ENCODE peak calls at places on chromosomes 13 and 19, in five cellular contexts. One of them, this sample, is unnamed.

GRCh38 chr19:56942749-56943148 is 102.2 kb upstream of the PEG3 start:
- DNase-seq in HCT116: no peak
- DNase-seq in GM23248: peak; percentile 2
- DNase-seq in fibroblast of lung: no peak
- DNase-seq in HepG2: no peak
- DNase-seq in this sample: peak; percentile 61

GRCh38 chr13:105655046-105655445 is 880.4 kb downstream of the EFNB2 start:
- DNase-seq in GM23248: no peak
- DNase-seq in HepG2: no peak
- DNase-seq in fibroblast of lung: peak; percentile 83
- DNase-seq in HCT116: no peak
- DNase-seq in this sample: no peak

GRCh38 chr13:48891586-48891985 is 84.1 kb upstream of the FNDC3A start:
- DNase-seq in HepG2: peak; percentile 20
- DNase-seq in GM23248: peak; percentile 68
- DNase-seq in HCT116: peak; percentile 48
- DNase-seq in fibroblast of lung: peak; percentile 62
- DNase-seq in this sample: peak; percentile 17

GRCh38 chr19:31598730-31599238 is 249.5 kb upstream of the TSHZ3 start:
- DNase-seq in HepG2: no peak
- DNase-seq in fibroblast of lung: no peak
- DNase-seq in HCT116: no peak
- DNase-seq in GM23248: no peak
- DNase-seq in this sample: no peak

GRCh38 chr19:28823338-28823961 is 389.5 kb downstream of the UQCRFS1 start:
- DNase-seq in fibroblast of lung: no peak
- DNase-seq in HCT116: no peak
- DNase-seq in HepG2: no peak
- DNase-seq in GM23248: no peak
- DNase-seq in this sample: no peak

GRCh38 chr13:35785563-35786327 is 309.3 kb upstream of the MAB21L1 start:
- DNase-seq in fibroblast of lung: no peak
- DNase-seq in HCT116: no peak
- DNase-seq in GM23248: no peak
- DNase-seq in HepG2: no peak
- DNase-seq in this sample: no peak

GRCh38 chr19:5623397-5624153 is 692 bp downstream of the SAFB start:
- DNase-seq in GM23248: no peak
- DNase-seq in HCT116: no peak
- DNase-seq in fibroblast of lung: no peak
- DNase-seq in HepG2: no peak
- DNase-seq in this sample: peak; percentile 17

GRCh38 chr13:33806470-33807248 is 11.3 kb upstream of the RFC3 start:
- DNase-seq in HCT116: no peak
- DNase-seq in HepG2: no peak
- DNase-seq in GM23248: no peak
- DNase-seq in fibroblast of lung: no peak
- DNase-seq in this sample: no peak

GRCh38 chr19:55341191-55342043 is 1.7 kb downstream of the KMT5C start:
- DNase-seq in GM23248: peak; percentile 84
- DNase-seq in HCT116: peak; percentile 21
- DNase-seq in fibroblast of lung: peak; percentile 52
- DNase-seq in HepG2: peak; percentile 40
- DNase-seq in this sample: peak; percentile 91

GRCh38 chr13:109976206-109976997 is 190.0 kb upstream of the IRS2 start:
- DNase-seq in GM23248: no peak
- DNase-seq in HepG2: no peak
- DNase-seq in HCT116: no peak
- DNase-seq in fibroblast of lung: no peak
- DNase-seq in this sample: no peak

GRCh38 chr13:113851480-113851803 is 12.4 kb downstream of the GAS6 start:
- DNase-seq in GM23248: no peak
- DNase-seq in HepG2: no peak
- DNase-seq in HCT116: no peak
- DNase-seq in fibroblast of lung: no peak
- DNase-seq in this sample: no peak

GRCh38 chr19:11160119-11160768 is 4.7 kb upstream of the SPC24 start:
- DNase-seq in GM23248: peak; percentile 43
- DNase-seq in fibroblast of lung: peak; percentile 47
- DNase-seq in HCT116: no peak
- DNase-seq in HepG2: no peak
- DNase-seq in this sample: no peak

GRCh38 chr13:72097568-72097967 is 230.6 kb upstream of the DACH1 start:
- DNase-seq in GM23248: no peak
- DNase-seq in HepG2: no peak
- DNase-seq in fibroblast of lung: no peak
- DNase-seq in HCT116: no peak
- DNase-seq in this sample: no peak

GRCh38 chr19:57212109-57212508 is 18.7 kb upstream of the AURKC start:
- DNase-seq in HCT116: no peak
- DNase-seq in fibroblast of lung: no peak
- DNase-seq in HepG2: no peak
- DNase-seq in GM23248: peak; percentile 46
- DNase-seq in this sample: no peak

GRCh38 chr13:71712988-71713653 is 153.9 kb downstream of the DACH1 start:
- DNase-seq in GM23248: no peak
- DNase-seq in HCT116: no peak
- DNase-seq in fibroblast of lung: peak; percentile 1
- DNase-seq in HepG2: peak; percentile 49
- DNase-seq in this sample: peak; percentile 60

GRCh38 chr19:2478324-2478755 is 2.4 kb downstream of the GADD45B start:
- DNase-seq in fibroblast of lung: peak; percentile 72
- DNase-seq in GM23248: peak; percentile 87
- DNase-seq in HCT116: no peak
- DNase-seq in HepG2: no peak
- DNase-seq in this sample: peak; percentile 78

GRCh38 chr19:12778020-12778904 is 2.9 kb upstream of the HOOK2 start:
- DNase-seq in GM23248: peak; percentile 88
- DNase-seq in HepG2: no peak
- DNase-seq in HCT116: no peak
- DNase-seq in fibroblast of lung: peak; percentile 83
- DNase-seq in this sample: peak; percentile 83

GRCh38 chr19:14440049-14440448 is 6.9 kb downstream of the PKN1 start:
- DNase-seq in HCT116: no peak
- DNase-seq in fibroblast of lung: no peak
- DNase-seq in HepG2: no peak
- DNase-seq in GM23248: no peak
- DNase-seq in this sample: no peak

GRCh38 chr13:113511361-113511760 is 20.9 kb upstream of the DCUN1D2 start:
- DNase-seq in fibroblast of lung: no peak
- DNase-seq in GM23248: no peak
- DNase-seq in HCT116: no peak
- DNase-seq in HepG2: no peak
- DNase-seq in this sample: no peak

GRCh38 chr19:11197291-11198174 is at the start of gene KANK2:
- DNase-seq in HCT116: peak; percentile 50
- DNase-seq in GM23248: peak; percentile 90
- DNase-seq in fibroblast of lung: peak; percentile 63
- DNase-seq in HepG2: peak; percentile 68
- DNase-seq in this sample: peak; percentile 94

GRCh38 chr19:28103916-28104315 is 1109.0 kb downstream of the UQCRFS1 start:
- DNase-seq in fibroblast of lung: no peak
- DNase-seq in HCT116: no peak
- DNase-seq in HepG2: no peak
- DNase-seq in GM23248: no peak
- DNase-seq in this sample: no peak

GRCh38 chr19:14475251-14476073 is at the start of gene PTGER1:
- DNase-seq in GM23248: peak; percentile 67
- DNase-seq in fibroblast of lung: peak; percentile 25
- DNase-seq in HCT116: peak; percentile 21
- DNase-seq in HepG2: no peak
- DNase-seq in this sample: peak; percentile 74

GRCh38 chr13:38905081-38905480 is 85.5 kb downstream of the STOML3 start:
- DNase-seq in fibroblast of lung: no peak
- DNase-seq in HCT116: no peak
- DNase-seq in HepG2: no peak
- DNase-seq in GM23248: no peak
- DNase-seq in this sample: no peak

DNA sequence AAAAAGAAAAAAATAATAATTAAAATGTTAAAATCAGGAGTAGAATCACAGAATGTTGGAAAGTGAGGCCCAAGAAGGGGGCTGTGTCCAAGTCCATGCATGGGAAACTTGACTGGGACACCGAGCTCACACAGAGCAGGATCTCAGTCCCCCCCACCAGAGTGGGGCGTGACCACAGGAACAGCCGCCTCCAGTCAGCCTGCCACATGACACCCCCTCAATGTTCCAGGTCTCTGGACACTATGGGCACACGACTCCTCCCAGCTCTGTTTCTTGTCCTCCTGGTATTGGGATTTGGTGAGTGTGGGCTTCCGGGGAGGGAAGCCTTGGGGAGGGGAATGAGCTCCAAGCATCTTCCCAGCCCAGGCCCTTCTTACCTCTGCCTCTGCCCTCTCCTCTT is 2.4 kb downstream of the APOC2 start:
- DNase-seq in HepG2: no peak
- DNase-seq in fibroblast of lung: no peak
- DNase-seq in GM23248: no peak
- DNase-seq in HCT116: no peak
- DNase-seq in this sample: peak; percentile 22
- H2AFZ ChIP-seq in HepG2: no peak overlapping the region
- H2AFZ ChIP-seq in fibroblast of lung: no peak overlapping the region
- H2AFZ ChIP-seq in GM23248: no peak overlapping the region
- H2AFZ ChIP-seq in HCT116: no peak overlapping the region
- H2AFZ ChIP-seq in this sample: no peak overlapping the region

DNA sequence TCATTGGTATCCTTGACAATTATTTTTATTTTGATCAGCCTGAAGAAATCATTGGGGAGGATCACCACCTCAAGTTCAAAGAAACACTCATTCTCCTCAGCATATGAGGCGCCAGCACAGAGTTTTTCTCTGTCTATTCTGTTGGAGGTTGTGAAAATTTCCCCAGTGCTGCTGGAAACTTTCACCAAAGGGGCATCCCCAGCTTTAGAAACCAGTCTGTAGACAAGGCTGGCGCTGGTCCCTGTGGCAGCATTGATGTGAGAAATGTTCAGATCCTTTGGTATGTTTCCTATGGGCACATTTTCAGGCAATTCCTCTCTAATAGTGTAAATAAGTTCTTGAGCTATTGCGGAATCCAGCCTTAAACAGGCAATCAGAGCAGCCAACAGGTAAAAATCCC is 2.1 kb downstream of the PCDH9 start:
- DNase-seq in HCT116: no peak
- DNase-seq in fibroblast of lung: no peak
- DNase-seq in HepG2: no peak
- DNase-seq in GM23248: no peak
- DNase-seq in this sample: no peak
- H3K4me2 ChIP-seq in HCT116: no peak overlapping the region
- H3K4me2 ChIP-seq in fibroblast of lung: no peak overlapping the region
- H3K4me2 ChIP-seq in HepG2: no peak overlapping the region
- H3K4me2 ChIP-seq in GM23248: no peak overlapping the region
- H3K4me2 ChIP-seq in this sample: peak overlapping the region; percentile 79

DNA sequence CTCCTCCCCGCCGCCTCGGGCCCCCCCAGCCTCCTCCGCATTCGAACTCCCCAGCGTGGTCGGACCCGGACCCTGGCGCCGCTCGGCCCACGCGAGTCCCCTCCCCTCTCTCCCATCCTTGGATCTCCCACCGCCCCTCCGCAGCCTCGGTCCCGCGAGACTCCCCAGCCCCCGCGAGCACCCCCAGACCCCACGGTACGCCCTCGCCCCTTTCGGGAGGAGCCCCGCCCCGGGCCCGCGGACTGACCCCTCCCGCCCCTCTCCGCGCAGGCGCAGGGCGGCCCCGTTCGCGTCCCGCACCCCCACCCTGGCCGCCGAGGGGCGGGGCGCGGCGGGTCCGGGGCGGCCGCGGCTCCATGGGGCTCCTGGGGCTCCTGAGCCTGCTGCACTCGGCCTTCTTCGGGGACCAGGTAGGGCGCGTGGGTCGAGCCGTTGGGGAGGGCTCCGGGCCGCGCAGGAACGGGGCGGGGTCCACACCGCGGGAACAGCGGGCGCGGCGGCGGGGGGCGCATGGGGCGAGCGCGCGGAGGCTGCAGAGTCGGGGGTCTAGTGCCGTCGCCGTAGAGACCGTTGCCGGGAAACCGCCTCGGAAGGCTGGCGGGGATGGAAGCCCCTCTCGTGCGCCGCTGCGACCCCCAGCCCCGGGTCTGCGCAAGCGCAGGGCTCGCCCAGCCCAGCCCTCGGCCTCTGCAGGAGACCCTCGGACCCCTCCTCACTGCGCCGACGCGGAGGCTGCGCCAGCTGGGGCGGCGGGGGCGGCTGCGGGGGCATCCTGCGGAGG is 3.8 kb upstream of the APC2 start:
- DNase-seq in HCT116: no peak
- DNase-seq in HepG2: no peak
- DNase-seq in GM23248: no peak
- DNase-seq in fibroblast of lung: no peak
- DNase-seq in this sample: peak; percentile 79
- TF ChIP-seq EZH2 in HCT116: no peak
- TF ChIP-seq EZH2 in HepG2: no peak
- TF ChIP-seq EZH2 in GM23248: no peak
- TF ChIP-seq EZH2 in fibroblast of lung: no peak
- TF ChIP-seq EZH2 in this sample: no peak

GRCh38 chr19:18292810-18293641 is 11.6 kb upstream of the JUND start:
- DNase-seq in GM23248: peak; percentile 69
- DNase-seq in HepG2: peak; percentile 75
- DNase-seq in HCT116: peak; percentile 73
- DNase-seq in fibroblast of lung: peak; percentile 84
- DNase-seq in this sample: peak; percentile 91

GRCh38 chr19:18297308-18297707 is 15.9 kb upstream of the JUND start:
- DNase-seq in HepG2: no peak
- DNase-seq in fibroblast of lung: no peak
- DNase-seq in GM23248: peak; percentile 27
- DNase-seq in HCT116: no peak
- DNase-seq in this sample: no peak

GRCh38 chr19:18294467-18294864 is 13.0 kb upstream of the JUND start:
- DNase-seq in GM23248: no peak
- DNase-seq in fibroblast of lung: peak; percentile 34
- DNase-seq in HCT116: no peak
- DNase-seq in HepG2: no peak
- DNase-seq in this sample: no peak

GRCh38 chr19:18293642-18294466 is 12.4 kb upstream of the JUND start:
- DNase-seq in HepG2: no peak
- DNase-seq in GM23248: no peak
- DNase-seq in HCT116: no peak
- DNase-seq in fibroblast of lung: no peak
- DNase-seq in this sample: no peak

GRCh38 chr19:18295034-18295451 is 13.6 kb upstream of the JUND start:
- DNase-seq in GM23248: no peak
- DNase-seq in HepG2: no peak
- DNase-seq in fibroblast of lung: no peak
- DNase-seq in HCT116: no peak
- DNase-seq in this sample: no peak
- H2AFZ ChIP-seq in GM23248: no peak overlapping the region
- H2AFZ ChIP-seq in HepG2: no peak overlapping the region
- H2AFZ ChIP-seq in fibroblast of lung: no peak overlapping the region
- H2AFZ ChIP-seq in HCT116: no peak overlapping the region
- H2AFZ ChIP-seq in this sample: no peak overlapping the region

This sample was measured in hepatocyte.